ENCODE peak calls at places on chromosomes 7 and 10, in five cellular contexts. One of them, this sample, is unnamed.

GRCh38 chr7:130494480-130494879 is 2.6 kb downstream of the MEST start:
- DNase-seq in neural progenitor cell: no peak
- DNase-seq in heart left ventricle: no peak
- DNase-seq in retinal pigment epithelial cell: no peak
- DNase-seq in stimulated activated CD8-positive, alpha-beta memory T cell treated with anti-CD3 and anti-CD28 coated beads, Interleukin-12 subunit alpha, Interleukin-12 subunit beta, amount 100 ng/mL, for 4 hours: no peak
- DNase-seq in this sample: no peak

GRCh38 chr10:50291261-50291850 is 40.0 kb upstream of the ASAH2 start:
- DNase-seq in neural progenitor cell: no peak
- DNase-seq in heart left ventricle: no peak
- DNase-seq in retinal pigment epithelial cell: no peak
- DNase-seq in stimulated activated CD8-positive, alpha-beta memory T cell treated with anti-CD3 and anti-CD28 coated beads, Interleukin-12 subunit alpha, Interleukin-12 subunit beta, amount 100 ng/mL, for 4 hours: no peak
- DNase-seq in this sample: no peak

GRCh38 chr7:79548616-79549206 is 95.2 kb upstream of the MAGI2 start:
- DNase-seq in neural progenitor cell: no peak
- DNase-seq in heart left ventricle: no peak
- DNase-seq in retinal pigment epithelial cell: no peak
- DNase-seq in stimulated activated CD8-positive, alpha-beta memory T cell treated with anti-CD3 and anti-CD28 coated beads, Interleukin-12 subunit alpha, Interleukin-12 subunit beta, amount 100 ng/mL, for 4 hours: no peak
- DNase-seq in this sample: no peak

GRCh38 chr10:21021843-21022594 is 124.9 kb upstream of the NEBL start:
- DNase-seq in neural progenitor cell: peak
- DNase-seq in heart left ventricle: no peak
- DNase-seq in retinal pigment epithelial cell: no peak
- DNase-seq in stimulated activated CD8-positive, alpha-beta memory T cell treated with anti-CD3 and anti-CD28 coated beads, Interleukin-12 subunit alpha, Interleukin-12 subunit beta, amount 100 ng/mL, for 4 hours: no peak
- DNase-seq in this sample: no peak

GRCh38 chr10:3452683-3453388 is 280.3 kb upstream of the PITRM1 start:
- DNase-seq in neural progenitor cell: no peak
- DNase-seq in heart left ventricle: no peak
- DNase-seq in retinal pigment epithelial cell: no peak
- DNase-seq in stimulated activated CD8-positive, alpha-beta memory T cell treated with anti-CD3 and anti-CD28 coated beads, Interleukin-12 subunit alpha, Interleukin-12 subunit beta, amount 100 ng/mL, for 4 hours: no peak
- DNase-seq in this sample: peak

GRCh38 chr10:125016611-125017202 is 74.8 kb downstream of the ZRANB1 start:
- DNase-seq in neural progenitor cell: no peak
- DNase-seq in heart left ventricle: peak
- DNase-seq in retinal pigment epithelial cell: no peak
- DNase-seq in stimulated activated CD8-positive, alpha-beta memory T cell treated with anti-CD3 and anti-CD28 coated beads, Interleukin-12 subunit alpha, Interleukin-12 subunit beta, amount 100 ng/mL, for 4 hours: no peak
- DNase-seq in this sample: no peak

GRCh38 chr10:73553726-73554125 is 37.4 kb downstream of the USP54 start:
- DNase-seq in neural progenitor cell: no peak
- DNase-seq in heart left ventricle: no peak
- DNase-seq in retinal pigment epithelial cell: no peak
- DNase-seq in stimulated activated CD8-positive, alpha-beta memory T cell treated with anti-CD3 and anti-CD28 coated beads, Interleukin-12 subunit alpha, Interleukin-12 subunit beta, amount 100 ng/mL, for 4 hours: no peak
- DNase-seq in this sample: no peak

GRCh38 chr10:133125901-133126300 is 34.1 kb upstream of the KNDC1 start:
- DNase-seq in neural progenitor cell: no peak
- DNase-seq in heart left ventricle: no peak
- DNase-seq in retinal pigment epithelial cell: no peak
- DNase-seq in stimulated activated CD8-positive, alpha-beta memory T cell treated with anti-CD3 and anti-CD28 coated beads, Interleukin-12 subunit alpha, Interleukin-12 subunit beta, amount 100 ng/mL, for 4 hours: no peak
- DNase-seq in this sample: no peak

GRCh38 chr7:47734949-47735291 is 153.0 kb upstream of the TNS3 start:
- DNase-seq in neural progenitor cell: no peak
- DNase-seq in heart left ventricle: no peak
- DNase-seq in retinal pigment epithelial cell: no peak
- DNase-seq in stimulated activated CD8-positive, alpha-beta memory T cell treated with anti-CD3 and anti-CD28 coated beads, Interleukin-12 subunit alpha, Interleukin-12 subunit beta, amount 100 ng/mL, for 4 hours: no peak
- DNase-seq in this sample: no peak

GRCh38 chr7:20035279-20035875 is 181.8 kb downstream of the MACC1 start:
- DNase-seq in neural progenitor cell: no peak
- DNase-seq in heart left ventricle: no peak
- DNase-seq in retinal pigment epithelial cell: no peak
- DNase-seq in stimulated activated CD8-positive, alpha-beta memory T cell treated with anti-CD3 and anti-CD28 coated beads, Interleukin-12 subunit alpha, Interleukin-12 subunit beta, amount 100 ng/mL, for 4 hours: no peak
- DNase-seq in this sample: no peak

GRCh38 chr10:36578306-36578705 is 547.1 kb upstream of the ANKRD30A start:
- DNase-seq in neural progenitor cell: no peak
- DNase-seq in heart left ventricle: no peak
- DNase-seq in retinal pigment epithelial cell: no peak
- DNase-seq in stimulated activated CD8-positive, alpha-beta memory T cell treated with anti-CD3 and anti-CD28 coated beads, Interleukin-12 subunit alpha, Interleukin-12 subunit beta, amount 100 ng/mL, for 4 hours: no peak
- DNase-seq in this sample: peak

GRCh38 chr10:5527332-5528200 is 2.8 kb downstream of the CALML3 start:
- DNase-seq in neural progenitor cell: no peak
- DNase-seq in heart left ventricle: no peak
- DNase-seq in retinal pigment epithelial cell: no peak
- DNase-seq in stimulated activated CD8-positive, alpha-beta memory T cell treated with anti-CD3 and anti-CD28 coated beads, Interleukin-12 subunit alpha, Interleukin-12 subunit beta, amount 100 ng/mL, for 4 hours: no peak
- DNase-seq in this sample: no peak

GRCh38 chr10:37860494-37861190 is 3.2 kb upstream of the ZNF248 start:
- DNase-seq in neural progenitor cell: no peak
- DNase-seq in heart left ventricle: no peak
- DNase-seq in retinal pigment epithelial cell: peak
- DNase-seq in stimulated activated CD8-positive, alpha-beta memory T cell treated with anti-CD3 and anti-CD28 coated beads, Interleukin-12 subunit alpha, Interleukin-12 subunit beta, amount 100 ng/mL, for 4 hours: no peak
- DNase-seq in this sample: peak

GRCh38 chr10:104659809-104660208 is 18.7 kb downstream of the SORCS3 start:
- DNase-seq in neural progenitor cell: no peak
- DNase-seq in heart left ventricle: no peak
- DNase-seq in retinal pigment epithelial cell: no peak
- DNase-seq in stimulated activated CD8-positive, alpha-beta memory T cell treated with anti-CD3 and anti-CD28 coated beads, Interleukin-12 subunit alpha, Interleukin-12 subunit beta, amount 100 ng/mL, for 4 hours: no peak
- DNase-seq in this sample: no peak

GRCh38 chr7:28155964-28156363 is 24.6 kb downstream of the JAZF1 start:
- DNase-seq in neural progenitor cell: no peak
- DNase-seq in heart left ventricle: no peak
- DNase-seq in retinal pigment epithelial cell: no peak
- DNase-seq in stimulated activated CD8-positive, alpha-beta memory T cell treated with anti-CD3 and anti-CD28 coated beads, Interleukin-12 subunit alpha, Interleukin-12 subunit beta, amount 100 ng/mL, for 4 hours: no peak
- DNase-seq in this sample: no peak

GRCh38 chr7:151119055-151119415 is 32.8 kb downstream of the AGAP3 start:
- DNase-seq in neural progenitor cell: no peak
- DNase-seq in heart left ventricle: no peak
- DNase-seq in retinal pigment epithelial cell: no peak
- DNase-seq in stimulated activated CD8-positive, alpha-beta memory T cell treated with anti-CD3 and anti-CD28 coated beads, Interleukin-12 subunit alpha, Interleukin-12 subunit beta, amount 100 ng/mL, for 4 hours: no peak
- DNase-seq in this sample: no peak

GRCh38 chr7:584122-584465 is 64.4 kb upstream of the PDGFA start:
- DNase-seq in neural progenitor cell: no peak
- DNase-seq in heart left ventricle: no peak
- DNase-seq in retinal pigment epithelial cell: no peak
- DNase-seq in stimulated activated CD8-positive, alpha-beta memory T cell treated with anti-CD3 and anti-CD28 coated beads, Interleukin-12 subunit alpha, Interleukin-12 subunit beta, amount 100 ng/mL, for 4 hours: peak
- DNase-seq in this sample: no peak

GRCh38 chr7:12322903-12323300 is 80.8 kb downstream of the VWDE start:
- DNase-seq in neural progenitor cell: no peak
- DNase-seq in heart left ventricle: no peak
- DNase-seq in retinal pigment epithelial cell: peak
- DNase-seq in stimulated activated CD8-positive, alpha-beta memory T cell treated with anti-CD3 and anti-CD28 coated beads, Interleukin-12 subunit alpha, Interleukin-12 subunit beta, amount 100 ng/mL, for 4 hours: no peak
- DNase-seq in this sample: no peak

GRCh38 chr7:3598855-3599254 is 297.8 kb downstream of the SDK1 start:
- DNase-seq in neural progenitor cell: no peak
- DNase-seq in heart left ventricle: no peak
- DNase-seq in retinal pigment epithelial cell: no peak
- DNase-seq in stimulated activated CD8-positive, alpha-beta memory T cell treated with anti-CD3 and anti-CD28 coated beads, Interleukin-12 subunit alpha, Interleukin-12 subunit beta, amount 100 ng/mL, for 4 hours: no peak
- DNase-seq in this sample: no peak

GRCh38 chr10:16798571-16798970 is 18.7 kb downstream of the RSU1 start:
- DNase-seq in neural progenitor cell: no peak
- DNase-seq in heart left ventricle: no peak
- DNase-seq in retinal pigment epithelial cell: no peak
- DNase-seq in stimulated activated CD8-positive, alpha-beta memory T cell treated with anti-CD3 and anti-CD28 coated beads, Interleukin-12 subunit alpha, Interleukin-12 subunit beta, amount 100 ng/mL, for 4 hours: no peak
- DNase-seq in this sample: no peak

GRCh38 chr7:128908750-128909385 is 1.6 kb downstream of the KCP start:
- DNase-seq in neural progenitor cell: peak
- DNase-seq in heart left ventricle: no peak
- DNase-seq in retinal pigment epithelial cell: no peak
- DNase-seq in stimulated activated CD8-positive, alpha-beta memory T cell treated with anti-CD3 and anti-CD28 coated beads, Interleukin-12 subunit alpha, Interleukin-12 subunit beta, amount 100 ng/mL, for 4 hours: no peak
- DNase-seq in this sample: no peak

GRCh38 chr10:97411411-97411810 is 10.3 kb upstream of the RRP12 start:
- DNase-seq in neural progenitor cell: no peak
- DNase-seq in heart left ventricle: no peak
- DNase-seq in retinal pigment epithelial cell: peak
- DNase-seq in stimulated activated CD8-positive, alpha-beta memory T cell treated with anti-CD3 and anti-CD28 coated beads, Interleukin-12 subunit alpha, Interleukin-12 subunit beta, amount 100 ng/mL, for 4 hours: no peak
- DNase-seq in this sample: no peak

GRCh38 chr10:114279886-114280644 is 41.0 kb downstream of the VWA2 start:
- DNase-seq in neural progenitor cell: no peak
- DNase-seq in heart left ventricle: no peak
- DNase-seq in retinal pigment epithelial cell: no peak
- DNase-seq in stimulated activated CD8-positive, alpha-beta memory T cell treated with anti-CD3 and anti-CD28 coated beads, Interleukin-12 subunit alpha, Interleukin-12 subunit beta, amount 100 ng/mL, for 4 hours: no peak
- DNase-seq in this sample: no peak

GRCh38 chr7:36155811-36156361 is 2.8 kb downstream of the EEPD1 start:
- DNase-seq in neural progenitor cell: peak
- DNase-seq in heart left ventricle: peak
- DNase-seq in retinal pigment epithelial cell: no peak
- DNase-seq in stimulated activated CD8-positive, alpha-beta memory T cell treated with anti-CD3 and anti-CD28 coated beads, Interleukin-12 subunit alpha, Interleukin-12 subunit beta, amount 100 ng/mL, for 4 hours: no peak
- DNase-seq in this sample: no peak

GRCh38 chr10:27857616-27858015 is 112.0 kb upstream of the MKX start:
- DNase-seq in neural progenitor cell: peak
- DNase-seq in heart left ventricle: no peak
- DNase-seq in retinal pigment epithelial cell: no peak
- DNase-seq in stimulated activated CD8-positive, alpha-beta memory T cell treated with anti-CD3 and anti-CD28 coated beads, Interleukin-12 subunit alpha, Interleukin-12 subunit beta, amount 100 ng/mL, for 4 hours: no peak
- DNase-seq in this sample: no peak

GRCh38 chr7:55062106-55062499 is 43.3 kb downstream of the EGFR start:
- DNase-seq in neural progenitor cell: no peak
- DNase-seq in heart left ventricle: no peak
- DNase-seq in retinal pigment epithelial cell: no peak
- DNase-seq in stimulated activated CD8-positive, alpha-beta memory T cell treated with anti-CD3 and anti-CD28 coated beads, Interleukin-12 subunit alpha, Interleukin-12 subunit beta, amount 100 ng/mL, for 4 hours: no peak
- DNase-seq in this sample: no peak

GRCh38 chr7:20314216-20314615 is 16.5 kb upstream of the ITGB8 start:
- DNase-seq in neural progenitor cell: no peak
- DNase-seq in heart left ventricle: no peak
- DNase-seq in retinal pigment epithelial cell: no peak
- DNase-seq in stimulated activated CD8-positive, alpha-beta memory T cell treated with anti-CD3 and anti-CD28 coated beads, Interleukin-12 subunit alpha, Interleukin-12 subunit beta, amount 100 ng/mL, for 4 hours: no peak
- DNase-seq in this sample: no peak

GRCh38 chr10:82934429-82934828 is 1059.4 kb downstream of the NRG3 start:
- DNase-seq in neural progenitor cell: peak
- DNase-seq in heart left ventricle: no peak
- DNase-seq in retinal pigment epithelial cell: no peak
- DNase-seq in stimulated activated CD8-positive, alpha-beta memory T cell treated with anti-CD3 and anti-CD28 coated beads, Interleukin-12 subunit alpha, Interleukin-12 subunit beta, amount 100 ng/mL, for 4 hours: no peak
- DNase-seq in this sample: no peak

GRCh38 chr7:120991570-120991969 is 3.1 kb downstream of the CPED1 start:
- DNase-seq in neural progenitor cell: no peak
- DNase-seq in heart left ventricle: no peak
- DNase-seq in retinal pigment epithelial cell: no peak
- DNase-seq in stimulated activated CD8-positive, alpha-beta memory T cell treated with anti-CD3 and anti-CD28 coated beads, Interleukin-12 subunit alpha, Interleukin-12 subunit beta, amount 100 ng/mL, for 4 hours: no peak
- DNase-seq in this sample: no peak

GRCh38 chr7:35285799-35286198 is 31.9 kb upstream of the TBX20 start:
- DNase-seq in neural progenitor cell: no peak
- DNase-seq in heart left ventricle: no peak
- DNase-seq in retinal pigment epithelial cell: no peak
- DNase-seq in stimulated activated CD8-positive, alpha-beta memory T cell treated with anti-CD3 and anti-CD28 coated beads, Interleukin-12 subunit alpha, Interleukin-12 subunit beta, amount 100 ng/mL, for 4 hours: no peak
- DNase-seq in this sample: no peak

GRCh38 chr10:43287056-43288007 is 20.5 kb upstream of the RASGEF1A start:
- DNase-seq in neural progenitor cell: no peak
- DNase-seq in heart left ventricle: no peak
- DNase-seq in retinal pigment epithelial cell: no peak
- DNase-seq in stimulated activated CD8-positive, alpha-beta memory T cell treated with anti-CD3 and anti-CD28 coated beads, Interleukin-12 subunit alpha, Interleukin-12 subunit beta, amount 100 ng/mL, for 4 hours: no peak
- DNase-seq in this sample: no peak

GRCh38 chr7:30091431-30092386 is 43.1 kb upstream of the MTURN start:
- DNase-seq in neural progenitor cell: no peak
- DNase-seq in heart left ventricle: no peak
- DNase-seq in retinal pigment epithelial cell: peak
- DNase-seq in stimulated activated CD8-positive, alpha-beta memory T cell treated with anti-CD3 and anti-CD28 coated beads, Interleukin-12 subunit alpha, Interleukin-12 subunit beta, amount 100 ng/mL, for 4 hours: no peak
- DNase-seq in this sample: peak

GRCh38 chr10:21995557-21995956 is 8.0 kb downstream of the DNAJC1 start:
- DNase-seq in neural progenitor cell: no peak
- DNase-seq in heart left ventricle: no peak
- DNase-seq in retinal pigment epithelial cell: no peak
- DNase-seq in stimulated activated CD8-positive, alpha-beta memory T cell treated with anti-CD3 and anti-CD28 coated beads, Interleukin-12 subunit alpha, Interleukin-12 subunit beta, amount 100 ng/mL, for 4 hours: no peak
- DNase-seq in this sample: no peak

GRCh38 chr10:11673346-11674330 is 62.2 kb upstream of the USP6NL start:
- DNase-seq in neural progenitor cell: no peak
- DNase-seq in heart left ventricle: no peak
- DNase-seq in retinal pigment epithelial cell: no peak
- DNase-seq in stimulated activated CD8-positive, alpha-beta memory T cell treated with anti-CD3 and anti-CD28 coated beads, Interleukin-12 subunit alpha, Interleukin-12 subunit beta, amount 100 ng/mL, for 4 hours: no peak
- DNase-seq in this sample: no peak

GRCh38 chr7:44508328-44508990 is 18.0 kb upstream of the NUDCD3 start:
- DNase-seq in neural progenitor cell: no peak
- DNase-seq in heart left ventricle: no peak
- DNase-seq in retinal pigment epithelial cell: no peak
- DNase-seq in stimulated activated CD8-positive, alpha-beta memory T cell treated with anti-CD3 and anti-CD28 coated beads, Interleukin-12 subunit alpha, Interleukin-12 subunit beta, amount 100 ng/mL, for 4 hours: no peak
- DNase-seq in this sample: no peak

GRCh38 chr7:78176186-78176585 is 377.6 kb downstream of the PHTF2 start:
- DNase-seq in neural progenitor cell: no peak
- DNase-seq in heart left ventricle: no peak
- DNase-seq in retinal pigment epithelial cell: no peak
- DNase-seq in stimulated activated CD8-positive, alpha-beta memory T cell treated with anti-CD3 and anti-CD28 coated beads, Interleukin-12 subunit alpha, Interleukin-12 subunit beta, amount 100 ng/mL, for 4 hours: no peak
- DNase-seq in this sample: no peak

GRCh38 chr7:101232141-101232821 is 5.3 kb downstream of the CLDN15 start:
- DNase-seq in neural progenitor cell: peak
- DNase-seq in heart left ventricle: no peak
- DNase-seq in retinal pigment epithelial cell: no peak
- DNase-seq in stimulated activated CD8-positive, alpha-beta memory T cell treated with anti-CD3 and anti-CD28 coated beads, Interleukin-12 subunit alpha, Interleukin-12 subunit beta, amount 100 ng/mL, for 4 hours: no peak
- DNase-seq in this sample: no peak

GRCh38 chr7:55092186-55092976 is 73.6 kb downstream of the EGFR start:
- DNase-seq in neural progenitor cell: no peak
- DNase-seq in heart left ventricle: no peak
- DNase-seq in retinal pigment epithelial cell: no peak
- DNase-seq in stimulated activated CD8-positive, alpha-beta memory T cell treated with anti-CD3 and anti-CD28 coated beads, Interleukin-12 subunit alpha, Interleukin-12 subunit beta, amount 100 ng/mL, for 4 hours: no peak
- DNase-seq in this sample: no peak